ENCODE peak calls at places on chromosome 9, in seven cellular contexts. F is IMR-90, Q is mesendoderm, K is neuronal stem cell, B is H9, T is H1, E is trophoblast cell. I is an unnamed sample.

GRCh38 chr9:125767349-125767748 is 20.2 kb downstream of the PBX3 start:
- DNase-seq in F (no peak), B (no peak), Q (no peak), T (no peak), K (no peak), E (no peak), I (no peak)

GRCh38 chr9:24071736-24072135 is 245.7 kb upstream of the ELAVL2 start:
- DNase-seq in Q (no peak), E (no peak), K (no peak), B (no peak), F (no peak), T (no peak), I (no peak)

GRCh38 chr9:3480353-3480655 is 45.5 kb downstream of the RFX3 start:
- DNase-seq in Q (no peak), K (no peak), B (no peak), F (no peak), E (no peak), T (no peak), I (no peak)

GRCh38 chr9:78566948-78567675 is 270.2 kb downstream of the PSAT1 start:
- DNase-seq in F (peak), E (no peak), K (no peak), B (no peak), Q (no peak), T (no peak), I (peak)

GRCh38 chr9:77021928-77022782 is 2.7 kb downstream of the FOXB2 start:
- DNase-seq in Q (peak), K (peak), F (no peak), E (no peak), B (peak), T (no peak), I (no peak)

GRCh38 chr9:73558471-73558870 is 406.8 kb downstream of the ANXA1 start:
- DNase-seq in Q (no peak), T (no peak), B (no peak), E (no peak), K (no peak), F (no peak), I (no peak)

GRCh38 chr9:16150501-16150900 is 597.7 kb downstream of the CCDC171 start:
- DNase-seq in B (no peak), F (no peak), E (peak), K (no peak), Q (no peak), T (no peak), I (peak)

GRCh38 chr9:35510745-35511428 is 21.0 kb downstream of the RUSC2 start:
- DNase-seq in T (no peak), Q (peak), F (peak), E (peak), K (no peak), B (no peak), I (peak)

GRCh38 chr9:113247640-113248039 is 26.3 kb downstream of the SLC31A1 start:
- DNase-seq in Q (no peak), K (no peak), B (no peak), E (no peak), F (no peak), T (no peak), I (no peak)

GRCh38 chr9:101119206-101119819 is 90.8 kb downstream of the PLPPR1 start:
- DNase-seq in B (peak), F (no peak), K (peak), T (no peak), E (peak), Q (peak), I (no peak)

GRCh38 chr9:14415947-14416346 is 102.0 kb upstream of the NFIB start:
- DNase-seq in Q (no peak), E (no peak), T (no peak), K (no peak), F (peak), B (no peak), I (peak)

DNA sequence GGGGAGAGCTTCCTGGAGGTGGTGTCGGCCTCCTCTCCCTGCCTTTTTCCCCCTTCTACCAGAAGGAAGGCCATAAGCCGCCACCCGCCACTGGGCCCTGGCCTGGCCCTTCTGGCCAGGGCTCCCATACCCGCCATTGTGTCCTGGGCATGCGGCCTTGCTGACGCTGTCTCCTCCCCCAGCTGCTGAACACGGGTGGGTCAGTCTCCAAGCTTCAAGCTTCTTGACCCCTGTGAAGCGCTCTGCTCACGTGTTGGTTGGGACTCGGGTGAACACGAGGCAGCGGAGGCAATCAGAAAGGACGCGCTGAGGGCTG is 24.2 kb upstream of the UBAC1 start:
- DNase-seq in F (no peak), E (no peak), K (no peak), Q (no peak), T (no peak), B (no peak), I (no peak)
- H2BK5ac ChIP-seq in F (no peak), E (no peak), K (no peak), Q (no peak), T (no peak), B (no peak), I (no peak)

GRCh38 chr9:115018547-115019435 is 88.4 kb upstream of the TNFSF8 start:
- DNase-seq in K (no peak), E (no peak), F (peak), T (no peak), Q (peak), B (no peak), I (peak)
- H2BK5ac ChIP-seq in K (no peak), E (no peak), F (peak), T (no peak), Q (no peak), B (no peak), I (no peak)

GRCh38 chr9:134908524-134909364 is 9.0 kb downstream of the FCN1 start:
- DNase-seq in K (no peak), T (no peak), Q (no peak), B (no peak), F (no peak), E (no peak), I (no peak)
- H2BK5ac ChIP-seq in K (no peak), T (no peak), Q (no peak), B (no peak), F (no peak), E (no peak), I (no peak)

DNA sequence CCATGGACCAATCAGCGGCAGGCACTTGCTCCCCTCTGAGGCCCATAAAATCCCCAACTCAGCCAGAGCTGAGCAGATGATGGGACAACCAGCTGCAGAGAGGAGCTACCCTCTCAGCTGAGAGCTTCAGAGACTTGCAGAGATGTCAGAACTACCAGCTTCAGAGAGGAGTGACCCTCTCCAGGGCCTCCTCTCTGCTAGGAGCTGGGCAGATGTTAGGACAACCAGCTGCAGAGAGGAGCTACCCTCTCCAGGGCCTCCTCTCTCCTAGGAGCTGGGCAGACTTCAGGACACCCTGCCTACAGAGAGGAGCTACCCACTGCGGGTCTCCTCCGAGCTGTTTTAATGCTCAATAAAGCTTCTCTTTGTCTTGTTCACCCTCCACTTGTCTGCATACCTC is 3.0 kb upstream of the AUH start:
- DNase-seq in Q (no peak), E (no peak), T (no peak), B (no peak), K (no peak), F (no peak), I (no peak)
- H2BK5ac ChIP-seq in Q (no peak), E (no peak), T (no peak), B (no peak), K (no peak), F (no peak), I (no peak)

GRCh38 chr9:19149230-19149629 is 21.9 kb upstream of the PLIN2 start:
- DNase-seq in B (no peak), F (peak), T (no peak), E (peak), Q (no peak), K (no peak), I (no peak)

GRCh38 chr9:19151425-19152159 is 24.3 kb upstream of the PLIN2 start:
- DNase-seq in F (no peak), Q (no peak), K (no peak), E (peak), T (no peak), B (no peak), I (no peak)

GRCh38 chr9:19145881-19146280 is 18.6 kb upstream of the PLIN2 start:
- DNase-seq in Q (no peak), F (no peak), K (no peak), B (no peak), T (no peak), E (no peak), I (no peak)

GRCh38 chr9:19148170-19148569 is 20.9 kb upstream of the PLIN2 start:
- DNase-seq in T (no peak), Q (no peak), F (no peak), E (no peak), B (no peak), K (no peak), I (no peak)

GRCh38 chr9:19146441-19146840 is 19.1 kb upstream of the PLIN2 start:
- DNase-seq in K (no peak), F (no peak), Q (no peak), B (no peak), E (no peak), T (no peak), I (no peak)
- H2BK5ac ChIP-seq in K (no peak), F (no peak), Q (no peak), B (no peak), E (no peak), T (no peak), I (no peak)

I was measured in mesenchymal stem cell.